ENCODE peak calls at places on chromosome 20, in five cellular contexts. K is CD8-positive, alpha-beta T cell; F is GM12878; Y is H9; U is K562. A is an unnamed sample. For H3K27me3, the result is how much of the 10 kb centered on the place peaks cover.

GRCh38 chr20:13443690-13444089 is 195.0 kb downstream of the TASP1 start:
- DNase-seq in Y (no peak), K (no peak), U (no peak), F (no peak), A (no peak)

GRCh38 chr20:20210327-20210726 is 157.6 kb upstream of the INSM1 start:
- DNase-seq in U (no peak), K (no peak), F (no peak), Y (no peak), A (no peak)

GRCh38 chr20:49569403-49570115 is 1.6 kb upstream of the PTGIS start:
- DNase-seq in F (no peak), U (no peak), K (no peak), Y (no peak), A (peak)

GRCh38 chr20:58712116-58712822 is 19.7 kb downstream of the NPEPL1 start:
- DNase-seq in K (no peak), Y (peak), U (no peak), F (no peak), A (peak)

GRCh38 chr20:9409981-9410380 is 104.4 kb upstream of the LAMP5 start:
- DNase-seq in F (no peak), K (no peak), Y (no peak), U (no peak), A (no peak)

GRCh38 chr20:4740774-4741431 is 19.2 kb downstream of the PRND start:
- DNase-seq in Y (peak), K (peak), U (peak), F (no peak), A (no peak)

GRCh38 chr20:5463007-5463686 is 146.4 kb upstream of the PROKR2 start:
- DNase-seq in F (no peak), K (no peak), U (no peak), Y (no peak), A (no peak)

GRCh38 chr20:32114305-32114960 is 4.9 kb downstream of the TM9SF4 start:
- DNase-seq in K (no peak), F (no peak), Y (no peak), U (no peak), A (no peak)

GRCh38 chr20:47785321-47785899 is at the start of gene SULF2:
- DNase-seq in Y (no peak), K (no peak), U (no peak), F (no peak), A (no peak)

GRCh38 chr20:47785900-47786762 is 850 bp upstream of the SULF2 start:
- DNase-seq in F (no peak), K (no peak), Y (peak), U (peak), A (peak)

GRCh38 chr20:47782920-47783552 is 2.2 kb downstream of the SULF2 start:
- DNase-seq in U (no peak), K (no peak), F (no peak), Y (no peak), A (no peak)

GRCh38 chr20:47784256-47784598 is 1.1 kb downstream of the SULF2 start:
- DNase-seq in U (no peak), Y (no peak), F (no peak), K (no peak), A (no peak)

GRCh38 chr20:47784599-47785320 is 521 bp downstream of the SULF2 start:
- DNase-seq in K (no peak), U (no peak), Y (peak), F (no peak), A (peak)
- H3K27me3 ChIP-seq in K (under half), U (under half), Y (under half), F (under half), A (under half)

GRCh38 chr20:1204547-1204946 is 1.3 kb downstream of the C20orf202 start:
- DNase-seq in U (no peak), K (no peak), Y (no peak), F (no peak), A (no peak)

GRCh38 chr20:1203630-1204029 is 376 bp downstream of the C20orf202 start:
- DNase-seq in K (no peak), Y (no peak), U (no peak), F (no peak), A (no peak)

GRCh38 chr20:1204061-1204460 is 807 bp downstream of the C20orf202 start:
- DNase-seq in F (no peak), K (no peak), Y (no peak), U (no peak), A (no peak)

GRCh38 chr20:1205802-1206201 is 2.5 kb downstream of the C20orf202 start:
- DNase-seq in K (no peak), Y (no peak), U (no peak), F (no peak), A (no peak)

DNA sequence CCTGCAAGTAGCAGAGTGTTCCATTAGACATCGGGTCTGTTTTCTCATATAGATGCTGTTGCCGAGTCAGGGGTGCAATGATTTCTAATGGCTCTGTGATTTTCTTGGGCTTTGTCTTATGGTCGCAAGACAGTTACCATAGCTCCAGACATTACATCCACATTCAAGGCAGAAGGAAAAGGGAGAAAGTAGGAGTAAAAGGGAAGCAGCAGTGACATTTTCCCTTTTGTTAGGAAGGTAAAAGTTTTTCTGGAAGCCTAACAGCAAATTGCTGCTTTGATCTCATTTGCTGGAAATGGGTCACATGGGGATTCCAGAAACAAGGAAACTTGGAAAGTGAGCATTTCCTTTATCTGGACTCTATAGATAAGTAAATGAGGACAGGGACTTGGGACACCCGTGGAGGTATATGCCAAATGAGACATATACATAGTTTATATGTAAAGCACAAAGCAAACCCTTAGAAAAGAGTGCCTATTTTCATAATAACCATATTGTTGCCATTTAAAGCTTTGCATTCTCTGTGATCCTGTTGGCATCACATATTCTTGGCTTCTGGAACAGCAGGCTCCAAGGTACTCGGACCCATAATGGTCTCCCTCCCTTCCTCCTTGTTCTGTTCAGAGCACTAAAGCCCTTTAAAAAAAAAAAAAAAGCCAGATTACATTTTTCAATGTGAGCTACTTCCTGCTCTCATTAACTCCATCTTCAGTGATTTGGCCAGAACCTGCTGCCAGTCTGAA is at the start of gene C20orf202:
- DNase-seq in Y (no peak), U (no peak), F (no peak), K (no peak), A (no peak)
- H3K27ac ChIP-seq in Y (no peak), U (no peak), F (no peak), K (no peak), A (no peak)

DNA sequence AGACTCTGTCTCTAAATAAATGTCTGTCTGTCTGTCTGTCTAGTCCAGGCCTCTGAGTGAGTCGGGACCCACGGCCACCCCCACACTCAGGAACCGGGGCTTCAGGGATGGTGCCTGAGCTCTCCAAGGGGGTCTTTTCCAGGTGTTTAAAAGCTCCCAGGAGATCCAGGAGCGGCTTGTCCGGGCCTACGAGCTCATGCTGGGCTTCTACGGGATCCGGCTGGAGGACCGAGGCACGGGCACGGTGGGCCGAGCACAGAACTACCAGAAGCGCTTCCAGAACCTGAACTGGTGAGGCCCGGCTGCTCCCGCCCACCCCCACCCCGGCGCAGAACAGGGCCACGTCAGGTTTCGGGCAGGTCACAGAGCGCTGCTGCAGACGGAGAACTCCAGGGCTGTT is 5.5 kb upstream of the COL9A3 start:
- DNase-seq in Y (no peak), U (no peak), F (no peak), K (no peak), A (no peak)
- H3K27me3 ChIP-seq in Y (under half), U (under half), F (under half), K (under half), A (under half)

DNA sequence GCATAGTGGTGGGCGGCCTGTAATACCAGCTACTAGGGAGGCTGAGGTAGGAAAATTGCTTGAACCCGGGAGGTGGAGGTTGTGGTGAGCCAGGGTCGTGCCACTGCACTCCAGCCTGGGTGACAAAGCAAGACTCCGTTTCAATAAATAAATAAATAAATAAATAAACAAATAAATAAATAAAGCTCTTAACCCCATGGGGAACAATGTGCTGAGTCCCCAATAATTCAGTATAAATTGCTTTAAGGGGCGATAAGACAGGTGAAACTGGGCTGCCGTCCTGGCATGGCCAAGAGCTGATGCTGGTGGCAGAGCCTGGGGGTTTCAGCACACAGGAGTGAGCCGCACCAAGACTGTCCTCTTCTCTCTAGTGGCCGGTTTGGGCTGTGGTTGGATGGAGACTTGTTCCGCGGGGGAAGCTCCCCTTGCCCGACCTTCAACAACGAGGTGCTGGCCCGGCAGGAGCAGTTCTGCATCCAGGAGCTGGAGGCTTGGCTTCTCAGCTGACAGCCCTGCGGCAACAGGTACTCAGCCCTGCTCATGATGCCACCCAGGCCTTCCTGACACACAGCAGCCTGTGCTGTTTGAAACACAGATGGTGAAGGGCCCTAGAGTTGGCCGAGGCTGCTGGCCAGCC is 13.1 kb downstream of the TLDC2 start:
- DNase-seq in U (no peak), K (no peak), F (no peak), Y (no peak), A (no peak)
- H3K27ac ChIP-seq in U (no peak), K (no peak), F (no peak), Y (no peak), A (no peak)

DNA sequence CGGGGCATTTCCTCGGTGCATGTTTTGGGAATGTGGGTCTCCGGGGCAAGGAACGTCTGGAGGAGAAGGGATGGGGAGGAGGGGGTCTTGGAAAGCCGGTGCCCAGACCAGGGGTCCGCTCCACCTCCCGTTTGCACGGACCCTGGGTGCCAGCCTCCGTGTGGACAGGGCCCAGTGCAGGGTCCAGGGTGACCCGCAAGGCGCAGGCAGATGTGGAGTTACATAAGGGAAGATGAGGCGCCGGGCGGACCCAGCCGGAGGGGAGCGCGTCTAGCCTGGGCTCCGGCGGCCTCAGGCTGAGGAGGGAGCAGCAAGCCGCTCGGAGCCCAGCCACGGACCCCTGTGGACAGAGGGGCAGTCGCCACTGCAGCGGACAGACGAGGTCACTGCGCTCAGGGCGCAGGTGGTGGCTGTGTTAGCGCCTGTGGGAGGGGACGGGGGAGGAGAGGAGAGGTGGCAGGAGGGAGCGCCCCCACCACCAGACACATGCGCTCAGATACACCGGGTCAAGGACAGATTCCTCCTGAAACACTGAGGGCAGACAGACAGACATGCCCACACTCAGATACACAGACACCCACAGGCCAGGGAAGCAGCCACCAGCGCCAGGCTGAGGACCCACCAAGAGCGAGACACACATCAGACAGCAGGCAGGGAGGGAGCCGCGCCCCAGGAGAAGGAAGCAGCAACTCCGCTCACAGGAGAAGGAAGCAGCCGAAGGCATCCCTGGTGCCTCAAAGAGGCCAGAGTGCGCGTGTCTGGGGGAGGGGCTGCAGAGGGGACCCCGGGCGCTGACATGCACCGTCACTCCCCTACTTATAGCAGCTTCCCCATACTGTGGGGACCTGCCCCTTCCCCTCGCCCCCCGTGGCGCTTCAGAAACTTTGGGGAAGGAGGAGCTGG is 839 bp upstream of the HRH3 start:
- DNase-seq in Y (peak), K (no peak), U (no peak), F (no peak), A (no peak)
- H3K27me3 ChIP-seq in Y (under half), K (under half), U (under half), F (under half), A (under half)

GRCh38 chr20:34310481-34311117 is 7.4 kb upstream of the AHCY start:
- DNase-seq in Y (no peak), K (no peak), U (no peak), F (no peak), A (no peak)

GRCh38 chr20:34312024-34312460 is 8.9 kb upstream of the AHCY start:
- DNase-seq in U (no peak), F (no peak), K (no peak), Y (peak), A (no peak)

GRCh38 chr20:34311118-34312023 is 8.2 kb upstream of the AHCY start:
- DNase-seq in U (no peak), Y (peak), K (no peak), F (no peak), A (no peak)

GRCh38 chr20:34315236-34315635 is 12.1 kb upstream of the AHCY start:
- DNase-seq in K (no peak), Y (no peak), F (no peak), U (no peak), A (no peak)

DNA sequence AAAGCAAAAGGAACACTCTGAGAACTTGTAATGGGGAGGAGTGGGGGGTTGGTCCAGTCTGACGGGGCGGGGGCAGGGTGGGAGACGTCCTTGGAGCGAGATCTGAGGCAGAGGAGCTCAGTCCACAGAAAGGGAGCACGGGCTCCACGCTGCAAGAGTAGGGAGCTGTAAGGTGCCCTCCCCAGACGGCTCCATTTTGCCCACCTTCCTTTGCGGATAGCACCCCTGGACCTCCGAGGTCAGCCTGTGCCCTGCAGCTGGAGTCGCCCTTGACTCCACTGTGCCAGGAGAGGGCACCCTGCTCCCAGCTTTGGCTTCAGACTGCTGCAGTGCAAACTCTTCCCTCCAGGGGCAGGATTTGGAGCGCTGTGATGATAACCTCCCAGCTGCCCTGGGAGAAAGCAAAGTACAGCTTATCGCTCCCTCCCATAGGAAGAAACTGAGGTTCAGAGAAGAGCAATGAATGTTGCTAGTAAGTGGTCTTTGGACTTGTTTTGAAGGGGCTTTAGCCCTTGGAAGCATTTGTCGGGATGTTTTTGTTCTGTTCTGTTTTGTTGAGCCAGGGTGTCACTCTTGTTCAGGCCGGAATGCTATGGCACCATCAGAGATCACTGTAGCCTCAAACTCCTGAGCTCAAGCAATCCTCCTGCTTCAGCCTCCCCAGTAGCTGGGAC is 9.5 kb upstream of the AHCY start:
- DNase-seq in U (peak), F (peak), Y (peak), K (peak), A (peak)
- H3K27ac ChIP-seq in U (no peak), F (no peak), Y (no peak), K (no peak), A (no peak)

GRCh38 chr20:2420510-2420909 is 39.8 kb downstream of the TGM6 start:
- DNase-seq in Y (no peak), F (no peak), U (no peak), K (no peak), A (no peak)

GRCh38 chr20:2417142-2417541 is 36.4 kb downstream of the TGM6 start:
- DNase-seq in U (no peak), K (no peak), F (no peak), Y (no peak), A (peak)

GRCh38 chr20:2421247-2421646 is 40.5 kb downstream of the TGM6 start:
- DNase-seq in Y (no peak), F (no peak), U (no peak), K (no peak), A (no peak)

DNA sequence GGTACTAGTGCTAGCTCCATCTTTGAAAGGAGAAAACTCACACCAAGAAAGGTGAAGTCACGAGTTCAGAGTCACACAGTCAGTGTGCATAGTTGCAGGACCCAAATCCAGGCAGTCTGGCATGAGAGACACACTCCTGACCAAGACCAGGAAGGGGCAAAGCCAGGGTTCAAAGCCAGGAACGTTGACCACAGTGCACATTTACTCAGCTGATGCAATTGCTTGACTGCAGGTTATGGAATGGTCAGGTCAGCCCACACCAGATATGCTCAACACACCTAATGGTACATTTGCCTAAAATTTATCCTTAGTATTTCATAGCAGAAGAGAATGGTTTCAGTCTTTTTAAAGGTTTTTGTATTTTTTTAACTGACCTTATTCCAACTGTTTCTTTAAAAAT is 37.7 kb downstream of the TGM6 start:
- DNase-seq in F (no peak), Y (no peak), U (no peak), K (no peak), A (no peak)
- H3K27me3 ChIP-seq in F (under half), Y (under half), U (under half), K (under half), A (under half)

A was measured in right atrium auricular region.